ENCODE peak calls at places on chromosomes 12 and 14, in six cellular contexts. E is Peyer's patch; S is NCI-H748 treated with DMSO at 0.1 percent for 48 hours; P is SK-MEL-5; N is stimulated activated CD4-positive, alpha-beta T cell treated with anti-CD3 and anti-CD28 coated beads, Interleukin-4, amount 100 ng/mL, for 48 hours; B is mesenteric fat pad. Q is an unnamed sample.

GRCh38 chr14:63840981-63841380 is 11.8 kb upstream of the SYNE2 start:
- DNase-seq in S (no peak), B (no peak), E (peak; percentile 32), N (peak; percentile 42), P (no peak), Q (no peak)

GRCh38 chr14:55316528-55316927 is 45.3 kb downstream of the FBXO34 start:
- DNase-seq in P (no peak), N (no peak), S (no peak), B (no peak), E (no peak), Q (no peak)

GRCh38 chr12:17763365-17763764 is 326.6 kb downstream of the RERGL start:
- DNase-seq in N (no peak), P (no peak), B (no peak), S (no peak), E (no peak), Q (no peak)

GRCh38 chr12:55727643-55728184 is 1.1 kb downstream of the CD63 start:
- DNase-seq in E (no peak), B (no peak), S (no peak), P (peak; percentile 88), N (no peak), Q (no peak)

GRCh38 chr14:71659165-71659564 is 273.1 kb upstream of the RGS6 start:
- DNase-seq in E (no peak), N (no peak), S (no peak), B (no peak), P (no peak), Q (no peak)

GRCh38 chr14:96136361-96136760 is 68.3 kb upstream of the BDKRB2 start:
- DNase-seq in P (no peak), B (no peak), E (no peak), S (no peak), N (no peak), Q (no peak)

GRCh38 chr12:63021126-63021525 is 86.2 kb upstream of the PPM1H start:
- DNase-seq in P (no peak), S (no peak), E (no peak), B (no peak), N (no peak), Q (no peak)

GRCh38 chr14:98169170-98169587 is 1102.8 kb downstream of the BCL11B start:
- DNase-seq in B (no peak), N (no peak), S (no peak), E (no peak), P (no peak), Q (no peak)

GRCh38 chr14:55832122-55832911 is 252.3 kb downstream of the KTN1 start:
- DNase-seq in E (no peak), P (no peak), S (no peak), N (no peak), B (no peak), Q (no peak)

GRCh38 chr12:123995023-123995422 is 22.0 kb downstream of the ZNF664 start:
- DNase-seq in B (no peak), N (no peak), P (no peak), E (no peak), S (no peak), Q (no peak)

GRCh38 chr14:92577321-92577742 is 63.8 kb downstream of the RIN3 start:
- DNase-seq in S (no peak), B (no peak), P (no peak), E (peak; percentile 50), N (no peak), Q (no peak)

GRCh38 chr12:19082365-19082911 is 47.1 kb upstream of the PLEKHA5 start:
- DNase-seq in N (no peak), P (no peak), S (no peak), B (no peak), E (no peak), Q (no peak)

GRCh38 chr12:48988030-48988649 is 10.0 kb downstream of the WNT1 start:
- DNase-seq in E (peak; percentile 63), S (peak; percentile 42), P (peak; percentile 74), B (no peak), N (peak; percentile 85), Q (peak; percentile 69)

GRCh38 chr12:124599074-124599999 is 31.9 kb upstream of the NCOR2 start:
- DNase-seq in P (no peak), E (no peak), N (no peak), S (no peak), B (no peak), Q (peak; percentile 34)

GRCh38 chr14:20886091-20886490 is 5.1 kb upstream of the RNASE3 start:
- DNase-seq in P (no peak), B (no peak), E (no peak), S (no peak), N (no peak), Q (no peak)

GRCh38 chr14:65164825-65165135 is 62.5 kb upstream of the MAX start:
- DNase-seq in B (no peak), E (no peak), S (no peak), N (no peak), P (no peak), Q (no peak)

GRCh38 chr14:37515761-37516160 is 79.3 kb downstream of the FOXA1 start:
- DNase-seq in E (no peak), N (no peak), B (no peak), S (no peak), P (no peak), Q (no peak)

GRCh38 chr12:124024263-124024678 is 51.3 kb downstream of the ZNF664 start:
- DNase-seq in S (no peak), P (no peak), B (peak; percentile 55), E (no peak), N (no peak), Q (no peak)

GRCh38 chr14:21023817-21024667 is 819 bp downstream of the NDRG2 start:
- DNase-seq in B (no peak), E (peak; percentile 27), N (no peak), S (no peak), P (no peak), Q (no peak)

GRCh38 chr14:69992564-69992963 is 113.3 kb downstream of the SMOC1 start:
- DNase-seq in N (no peak), P (no peak), S (no peak), E (no peak), B (no peak), Q (no peak)

GRCh38 chr14:89773644-89774316 is 180.8 kb downstream of the EFCAB11 start:
- DNase-seq in E (peak; percentile 86), B (no peak), S (no peak), N (peak; percentile 53), P (no peak), Q (peak; percentile 63)

GRCh38 chr12:99232324-99232723 is 415.2 kb upstream of the GARIN6 start:
- DNase-seq in S (no peak), P (no peak), E (no peak), N (no peak), B (no peak), Q (no peak)

GRCh38 chr12:14771651-14772137 is 31.6 kb downstream of the WBP11 start:
- DNase-seq in S (no peak), B (no peak), N (no peak), E (no peak), P (no peak), Q (no peak)

GRCh38 chr14:105028251-105028927 is 7.5 kb upstream of the CDCA4 start:
- DNase-seq in S (no peak), E (no peak), P (peak; percentile 98), B (no peak), N (no peak), Q (no peak)

GRCh38 chr14:60175255-60175902 is 10.2 kb upstream of the DHRS7 start:
- DNase-seq in B (no peak), N (no peak), S (no peak), P (no peak), E (no peak), Q (no peak)

GRCh38 chr12:26523708-26524150 is 309.3 kb downstream of the ITPR2 start:
- DNase-seq in S (no peak), N (no peak), B (peak; percentile 93), P (peak; percentile 82), E (peak; percentile 41), Q (no peak)

GRCh38 chr12:15037091-15037723 is 64.4 kb downstream of the PDE6H start:
- DNase-seq in P (no peak), N (no peak), B (no peak), S (no peak), E (no peak), Q (no peak)

GRCh38 chr12:52032431-52032796 is 18.8 kb upstream of the NR4A1 start:
- DNase-seq in B (no peak), P (no peak), N (no peak), E (peak; percentile 45), S (no peak), Q (no peak)

GRCh38 chr14:104509673-104510072 is 69.9 kb upstream of the C14orf180 start:
- DNase-seq in E (no peak), B (no peak), N (no peak), S (no peak), P (no peak), Q (no peak)

GRCh38 chr14:59631237-59631636 is 54.6 kb upstream of the CCDC175 start:
- DNase-seq in P (peak; percentile 16), S (peak; percentile 35), E (no peak), B (no peak), N (no peak), Q (no peak)

GRCh38 chr14:96253140-96253539 is 2.9 kb upstream of the BDKRB1 start:
- DNase-seq in B (no peak), E (no peak), S (no peak), N (no peak), P (no peak), Q (no peak)

Q was measured in activated T-cell treated with anti-CD3 and anti-CD28 coated beads for 48 hours.